ENCODE peak calls at places on chromosomes 16 and 17, in four cellular contexts. X is T-helper 1 cell, O is tibial artery, Q is glutamatergic neuron. Z is an unnamed sample.

GRCh38 chr17:8153550-8153956 is 1.3 kb upstream of the PER1 start:
- DNase-seq in X (no peak), O (peak), Q (peak), Z (peak)

GRCh38 chr17:4354862-4355514 is 11.5 kb downstream of the UBE2G1 start:
- DNase-seq in X (no peak), O (no peak), Q (no peak), Z (peak)

GRCh38 chr17:14197582-14197981 is 39.1 kb downstream of the CDRT15 start:
- DNase-seq in X (no peak), O (no peak), Q (no peak), Z (no peak)

GRCh38 chr17:73091770-73092517 is 544 bp downstream of the SLC39A11 start:
- DNase-seq in X (no peak), O (no peak), Q (no peak), Z (peak)

GRCh38 chr16:79468236-79468635 is 132.3 kb downstream of the MAF start:
- DNase-seq in X (no peak), O (no peak), Q (no peak), Z (no peak)

GRCh38 chr16:54118846-54119245 is 167.7 kb downstream of the IRX3 start:
- DNase-seq in X (no peak), O (no peak), Q (no peak), Z (no peak)

GRCh38 chr16:75477680-75478473 is 13.4 kb upstream of the TMEM170A start:
- DNase-seq in X (no peak), O (no peak), Q (no peak), Z (no peak)

GRCh38 chr16:50857881-50858280 is 116.0 kb downstream of the CYLD start:
- DNase-seq in X (no peak), O (no peak), Q (no peak), Z (no peak)

GRCh38 chr16:27786881-27787625 is 237.1 kb downstream of the KATNIP start:
- DNase-seq in X (no peak), O (no peak), Q (no peak), Z (no peak)

GRCh38 chr17:70473049-70473448 is 303.7 kb downstream of the KCNJ2 start:
- DNase-seq in X (no peak), O (no peak), Q (no peak), Z (no peak)

GRCh38 chr17:46056800-46057304 is 57.8 kb downstream of the STH start:
- DNase-seq in X (no peak), O (no peak), Q (no peak), Z (no peak)

GRCh38 chr16:7405166-7405565 is 72.5 kb downstream of the RBFOX1 start:
- DNase-seq in X (no peak), O (no peak), Q (peak), Z (no peak)

GRCh38 chr17:177762-178161 is 3.7 kb downstream of the DOC2B start:
- DNase-seq in X (no peak), O (no peak), Q (no peak), Z (no peak)

GRCh38 chr16:24853830-24854229 is 8.1 kb downstream of the SLC5A11 start:
- DNase-seq in X (no peak), O (peak), Q (no peak), Z (no peak)

GRCh38 chr17:19317359-19318095 is 45.0 kb downstream of the B9D1 start:
- DNase-seq in X (no peak), O (no peak), Q (peak), Z (peak)

GRCh38 chr17:43691317-43691693 is 29.6 kb upstream of the MEOX1 start:
- DNase-seq in X (no peak), O (no peak), Q (no peak), Z (no peak)

GRCh38 chr17:4934173-4934979 is 2.3 kb downstream of the GP1BA start:
- DNase-seq in X (no peak), O (no peak), Q (no peak), Z (peak)

GRCh38 chr17:50830298-50830697 is 5.1 kb upstream of the WFIKKN2 start:
- DNase-seq in X (no peak), O (no peak), Q (no peak), Z (no peak)

GRCh38 chr17:55731586-55732250 is 9.1 kb upstream of the TMEM100 start:
- DNase-seq in X (no peak), O (peak), Q (no peak), Z (peak)

GRCh38 chr16:71700822-71701221 is 23.7 kb downstream of the PHLPP2 start:
- DNase-seq in X (no peak), O (no peak), Q (no peak), Z (no peak)

GRCh38 chr17:17498606-17499301 is 2.6 kb upstream of the RASD1 start:
- DNase-seq in X (no peak), O (no peak), Q (no peak), Z (peak)

GRCh38 chr16:86519649-86520316 is 9.5 kb downstream of the FOXF1 start:
- DNase-seq in X (peak), O (no peak), Q (peak), Z (peak)

GRCh38 chr17:34639706-34640425 is 60.5 kb downstream of the TMEM132E start:
- DNase-seq in X (no peak), O (no peak), Q (no peak), Z (no peak)

GRCh38 chr16:48271728-48272127 is 24.4 kb upstream of the ABCC11 start:
- DNase-seq in X (no peak), O (no peak), Q (no peak), Z (no peak)

GRCh38 chr17:50055055-50055425 is 870 bp upstream of the ITGA3 start:
- DNase-seq in X (no peak), O (no peak), Q (no peak), Z (peak)

GRCh38 chr17:80826955-80827645 is 164.5 kb upstream of the CHMP6 start:
- DNase-seq in X (no peak), O (peak), Q (no peak), Z (peak)

GRCh38 chr17:7809086-7809790 is 24.8 kb upstream of the KDM6B start:
- DNase-seq in X (no peak), O (no peak), Q (no peak), Z (peak)

GRCh38 chr16:83666449-83666848 is 141.3 kb upstream of the HSBP1 start:
- DNase-seq in X (no peak), O (no peak), Q (no peak), Z (no peak)

GRCh38 chr16:62276632-62277031 is 240.4 kb upstream of the CDH8 start:
- DNase-seq in X (no peak), O (no peak), Q (no peak), Z (no peak)

GRCh38 chr16:23491490-23492391 is 18.6 kb downstream of the GGA2 start:
- DNase-seq in X (no peak), O (no peak), Q (no peak), Z (no peak)